ENCODE peak calls at places on chromosomes 11 and 22, in four cellular contexts. D is osteoblast, I is fibroblast of lung, X is A549. Y is an unnamed sample.

GRCh38 chr22:47052236-47053012 is 290.0 kb downstream of the TBC1D22A start:
- DNase-seq in D (peak), I (no peak), X (no peak), Y (peak)

GRCh38 chr11:125626381-125626950 is 1.5 kb downstream of the CHEK1 start:
- DNase-seq in D (no peak), I (no peak), X (peak), Y (no peak)

GRCh38 chr22:43723816-43724215 is 88.3 kb downstream of the EFCAB6 start:
- DNase-seq in D (peak), I (peak), X (no peak), Y (no peak)

GRCh38 chr22:36781656-36782627 is 6.0 kb upstream of the IFT27 start:
- DNase-seq in D (peak), I (peak), X (peak), Y (no peak)

GRCh38 chr11:102603576-102603975 is 21.6 kb downstream of the MMP20 start:
- DNase-seq in D (no peak), I (no peak), X (no peak), Y (no peak)

GRCh38 chr22:45344339-45344738 is 34.6 kb downstream of the FAM118A start:
- DNase-seq in D (no peak), I (peak), X (peak), Y (no peak)

GRCh38 chr11:69000831-69001245 is 12.2 kb downstream of the MRGPRF start:
- DNase-seq in D (peak), I (peak), X (peak), Y (no peak)

GRCh38 chr11:117181586-117182550 is 3.3 kb downstream of the SIDT2 start:
- DNase-seq in D (peak), I (no peak), X (no peak), Y (peak)

GRCh38 chr11:36372101-36372767 is 76.1 kb downstream of the PRR5L start:
- DNase-seq in D (peak), I (peak), X (no peak), Y (no peak)

GRCh38 chr11:26994579-26995210 is 783 bp downstream of the FIBIN start:
- DNase-seq in D (no peak), I (no peak), X (no peak), Y (peak)

GRCh38 chr11:69052343-69053168 is 3.8 kb downstream of the TPCN2 start:
- DNase-seq in D (peak), I (no peak), X (no peak), Y (no peak)

GRCh38 chr11:110490886-110491285 is 61.1 kb downstream of the FDX1 start:
- DNase-seq in D (peak), I (peak), X (peak), Y (no peak)

GRCh38 chr22:33803883-33804282 is 116.4 kb downstream of the LARGE1 start:
- DNase-seq in D (no peak), I (no peak), X (no peak), Y (no peak)

GRCh38 chr22:28674121-28674563 is 5.5 kb downstream of the TTC28 start:
- DNase-seq in D (peak), I (peak), X (no peak), Y (no peak)

GRCh38 chr11:88175707-88176066 is 444 bp upstream of the RAB38 start:
- DNase-seq in D (no peak), I (peak), X (no peak), Y (no peak)

GRCh38 chr11:134664863-134665535 is 253.0 kb upstream of the B3GAT1 start:
- DNase-seq in D (peak), I (no peak), X (no peak), Y (no peak)

GRCh38 chr11:80593981-80594380 is 1153.2 kb upstream of the TENM4 start:
- DNase-seq in D (no peak), I (peak), X (no peak), Y (no peak)

GRCh38 chr11:59172345-59173079 is 580 bp downstream of the DTX4 start:
- DNase-seq in D (peak), I (no peak), X (no peak), Y (no peak)

GRCh38 chr11:43942651-43943356 is 367 bp downstream of the C11orf96 start:
- DNase-seq in D (peak), I (peak), X (peak), Y (no peak)

GRCh38 chr11:68810164-68810563 is 31.6 kb downstream of the CPT1A start:
- DNase-seq in D (no peak), I (no peak), X (no peak), Y (no peak)

GRCh38 chr11:14894657-14895598 is 2.9 kb upstream of the CYP2R1 start:
- DNase-seq in D (peak), I (peak), X (no peak), Y (no peak)

GRCh38 chr11:112073941-112074811 is at the start of the genes NKAPD1 and PIH1D2:
- DNase-seq in D (peak), I (peak), X (peak), Y (no peak)
- TF ChIP-seq CTCF in D (peak), I (no peak), X (no peak), Y (peak)

GRCh38 chr22:30732426-30732825 is 37.8 kb downstream of the OSBP2 start:
- DNase-seq in D (peak), I (no peak), X (no peak), Y (no peak)
- TF ChIP-seq CTCF in D (no peak), I (no peak), X (no peak), Y (no peak)

GRCh38 chr22:22880645-22881044 is 7.0 kb upstream of the IGLL5 start:
- DNase-seq in D (peak), I (no peak), X (no peak), Y (no peak)

GRCh38 chr22:22877523-22878210 is 9.9 kb upstream of the IGLL5 start:
- DNase-seq in D (peak), I (peak), X (peak), Y (no peak)

GRCh38 chr22:22878211-22878570 is 9.4 kb upstream of the IGLL5 start:
- DNase-seq in D (peak), I (no peak), X (no peak), Y (no peak)

GRCh38 chr22:22879675-22880029 is 8.0 kb upstream of the IGLL5 start:
- DNase-seq in D (peak), I (no peak), X (no peak), Y (no peak)

GRCh38 chr22:22878801-22879674 is 8.6 kb upstream of the IGLL5 start:
- DNase-seq in D (peak), I (no peak), X (no peak), Y (no peak)
- TF ChIP-seq CTCF in D (no peak), I (no peak), X (no peak), Y (no peak)

GRCh38 chr22:29748248-29748893 is 18.4 kb downstream of the ZMAT5 start:
- DNase-seq in D (no peak), I (no peak), X (no peak), Y (no peak)
- TF ChIP-seq CTCF in D (no peak), I (no peak), X (no peak), Y (no peak)

GRCh38 chr11:25981998-25982397 is 349.9 kb upstream of the ANO3 start:
- DNase-seq in D (peak), I (peak), X (peak), Y (no peak)
- TF ChIP-seq CTCF in D (peak), I (peak), X (peak), Y (peak)

GRCh38 chr22:50145741-50146439 is 24.6 kb upstream of the PANX2 start:
- DNase-seq in D (peak), I (no peak), X (no peak), Y (no peak)

GRCh38 chr22:50148166-50148500 is 22.4 kb upstream of the PANX2 start:
- DNase-seq in D (peak), I (no peak), X (no peak), Y (no peak)

GRCh38 chr22:50148991-50149721 is 21.4 kb upstream of the PANX2 start:
- DNase-seq in D (peak), I (peak), X (peak), Y (peak)

GRCh38 chr22:50144005-50144614 is 26.4 kb upstream of the PANX2 start:
- DNase-seq in D (peak), I (no peak), X (no peak), Y (no peak)

DNA sequence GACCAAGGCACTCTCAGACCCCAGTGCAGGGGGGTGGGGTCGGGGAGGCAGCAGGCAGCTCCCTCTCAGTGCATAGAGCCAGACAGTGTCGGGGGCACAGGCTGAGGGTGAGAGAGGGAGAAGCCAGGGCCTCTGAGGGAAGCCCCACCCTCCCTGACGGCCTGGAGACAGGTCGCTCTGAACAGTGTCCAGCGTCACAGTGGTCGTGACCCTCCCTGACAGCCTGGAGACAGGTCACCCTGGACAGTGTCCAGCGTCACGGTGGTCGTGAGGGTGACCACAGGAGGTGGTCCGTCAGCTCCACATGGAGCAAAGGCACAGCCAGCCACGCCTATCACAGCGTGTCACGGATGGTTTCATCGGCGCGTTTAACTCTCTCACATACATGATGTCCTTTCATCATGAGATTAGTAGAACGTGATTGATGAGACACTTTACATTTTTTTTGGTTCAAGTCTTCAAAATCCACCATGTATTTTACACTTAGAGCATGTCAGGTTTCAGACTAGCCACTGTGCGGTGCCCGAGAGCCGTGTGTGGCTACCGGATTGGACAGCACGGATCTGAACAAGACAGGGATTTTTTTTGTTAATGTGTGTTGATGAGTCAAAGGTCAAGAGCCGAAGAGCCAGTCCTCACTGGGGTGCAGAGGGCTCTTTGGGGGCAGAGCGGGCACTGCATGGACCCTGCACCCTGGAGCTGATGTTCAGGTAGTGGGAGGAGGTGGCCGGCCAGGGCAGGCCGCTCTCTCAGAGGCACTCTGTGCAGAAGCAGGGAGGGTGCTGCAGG is 23.9 kb upstream of the PANX2 start:
- DNase-seq in D (peak), I (peak), X (peak), Y (no peak)
- TF ChIP-seq CTCF in D (peak), I (peak), X (peak), Y (peak)

GRCh38 chr11:64841592-64842365 is 2.7 kb downstream of the CDC42BPG start:
- DNase-seq in D (no peak), I (no peak), X (no peak), Y (no peak)
- TF ChIP-seq CTCF in D (no peak), I (no peak), X (no peak), Y (no peak)

GRCh38 chr11:57779275-57779674 is 17.7 kb downstream of the CTNND1 start:
- DNase-seq in D (no peak), I (no peak), X (peak), Y (no peak)
- TF ChIP-seq CTCF in D (no peak), I (no peak), X (no peak), Y (no peak)

DNA sequence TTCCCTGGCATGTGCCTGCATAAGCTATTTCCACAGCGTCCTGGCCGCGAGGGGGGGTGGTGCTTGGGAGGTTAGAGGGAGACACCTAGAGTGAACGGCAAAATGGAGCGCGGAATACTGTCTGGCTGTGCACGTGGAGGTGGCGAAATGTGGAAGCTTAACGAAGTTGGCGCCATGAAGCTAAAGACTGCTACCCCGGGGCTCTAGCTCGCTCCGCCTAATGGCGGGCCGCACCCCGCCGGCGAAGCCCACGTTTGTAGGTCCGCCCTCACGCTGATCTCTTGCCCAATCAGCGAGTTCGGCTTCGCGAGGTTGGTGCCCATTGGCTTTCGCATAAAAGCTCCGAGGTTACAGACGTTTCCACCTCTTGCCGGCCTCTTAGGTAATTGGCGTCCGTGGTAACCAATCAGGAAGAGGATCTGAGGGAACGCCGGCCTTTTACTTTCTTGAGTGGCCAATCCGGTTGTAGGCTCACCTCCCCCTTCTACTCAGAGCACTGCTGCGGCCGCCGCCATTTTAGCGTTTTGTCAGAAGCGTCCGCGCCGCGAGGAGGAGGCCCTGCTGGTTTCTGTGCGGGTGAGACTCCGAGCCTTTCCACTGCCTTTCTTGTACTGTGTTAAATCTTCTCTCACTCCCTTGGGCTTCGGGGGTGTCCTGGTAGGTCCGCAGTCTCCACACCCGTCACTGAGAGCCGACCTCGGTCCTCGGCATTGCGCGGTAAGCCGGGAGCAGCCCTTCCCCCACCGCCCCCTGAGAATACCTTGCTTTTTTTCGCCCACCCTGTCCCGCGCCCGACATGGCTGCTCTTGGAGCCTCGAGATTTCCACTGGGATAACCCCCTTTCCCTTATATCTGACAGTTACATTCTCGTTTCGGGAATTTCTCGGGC is at the start of gene RBM4:
- DNase-seq in D (peak), I (peak), X (peak), Y (peak)
- TF ChIP-seq CTCF in D (peak), I (no peak), X (peak), Y (peak)

DNA sequence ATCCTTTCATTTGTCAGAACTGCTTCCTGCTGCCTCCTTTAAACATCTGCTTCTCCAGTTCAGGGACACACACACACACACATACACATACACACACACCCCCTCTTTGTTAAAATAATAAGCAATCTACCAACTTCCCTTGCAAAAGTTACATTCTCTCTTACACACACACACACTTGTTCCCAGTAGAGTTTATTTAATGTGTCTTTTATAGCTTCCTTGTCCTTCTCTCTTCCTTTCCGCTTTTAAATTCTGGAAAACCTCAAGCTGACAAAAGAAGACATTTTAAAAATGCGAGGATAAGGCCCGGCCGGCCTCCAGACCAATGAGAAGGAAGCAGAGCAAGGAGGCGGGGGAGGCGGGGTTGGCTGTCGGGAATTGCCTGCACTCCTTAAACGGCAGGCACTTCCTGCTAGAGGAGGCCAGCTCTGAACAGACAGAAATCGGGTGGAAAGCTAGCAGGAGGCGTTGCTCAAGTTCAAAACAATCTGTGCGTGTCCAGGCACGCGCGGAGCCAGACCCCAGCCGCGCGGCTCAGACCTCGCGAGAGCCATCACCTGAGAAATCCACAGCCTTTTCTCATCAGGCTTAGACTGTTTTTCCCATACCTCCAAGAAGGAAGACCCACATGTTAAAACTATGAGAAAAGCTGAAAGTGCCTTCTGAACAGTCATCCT is 99.9 kb downstream of the MAML2 start:
- DNase-seq in D (peak), I (peak), X (peak), Y (peak)
- TF ChIP-seq CTCF in D (no peak), I (no peak), X (no peak), Y (peak)